ENCODE peak calls at places on chromosome X, in seven cellular contexts. One of them, this sample, is unnamed.

GRCh38 chrX:34578237-34578636 is 78.8 kb downstream of the TMEM47 start:
- DNase-seq in progenitor cell of endocrine pancreas: no peak
- DNase-seq in left colon: no peak
- DNase-seq in T-helper 1 cell: no peak
- DNase-seq in uterus: no peak
- DNase-seq in NCI-H1694 treated with DMSO at 0.1 percent for 48 hours: no peak
- DNase-seq in activated CD4-positive, alpha-beta T cell treated with anti-CD3 and anti-CD28 coated beads for 48 hours: no peak
- DNase-seq in this sample: peak

GRCh38 chrX:109858602-109859341 is 125.7 kb upstream of the ACSL4 start:
- DNase-seq in NCI-H1694 treated with DMSO at 0.1 percent for 48 hours: no peak
- DNase-seq in uterus: no peak
- DNase-seq in left colon: no peak
- DNase-seq in T-helper 1 cell: no peak
- DNase-seq in activated CD4-positive, alpha-beta T cell treated with anti-CD3 and anti-CD28 coated beads for 48 hours: no peak
- DNase-seq in progenitor cell of endocrine pancreas: no peak
- DNase-seq in this sample: no peak

GRCh38 chrX:53716328-53717088 is 30.0 kb upstream of the HUWE1 start:
- DNase-seq in uterus: no peak
- DNase-seq in progenitor cell of endocrine pancreas: no peak
- DNase-seq in T-helper 1 cell: peak
- DNase-seq in activated CD4-positive, alpha-beta T cell treated with anti-CD3 and anti-CD28 coated beads for 48 hours: peak
- DNase-seq in NCI-H1694 treated with DMSO at 0.1 percent for 48 hours: no peak
- DNase-seq in left colon: no peak
- DNase-seq in this sample: peak

GRCh38 chrX:109475174-109475891 is 6.6 kb downstream of the GUCY2F start:
- DNase-seq in progenitor cell of endocrine pancreas: peak
- DNase-seq in T-helper 1 cell: no peak
- DNase-seq in NCI-H1694 treated with DMSO at 0.1 percent for 48 hours: peak
- DNase-seq in left colon: no peak
- DNase-seq in uterus: peak
- DNase-seq in activated CD4-positive, alpha-beta T cell treated with anti-CD3 and anti-CD28 coated beads for 48 hours: peak
- DNase-seq in this sample: peak

GRCh38 chrX:106581856-106582255 is 29.9 kb upstream of the RADX start:
- DNase-seq in uterus: no peak
- DNase-seq in left colon: no peak
- DNase-seq in NCI-H1694 treated with DMSO at 0.1 percent for 48 hours: no peak
- DNase-seq in activated CD4-positive, alpha-beta T cell treated with anti-CD3 and anti-CD28 coated beads for 48 hours: no peak
- DNase-seq in progenitor cell of endocrine pancreas: no peak
- DNase-seq in T-helper 1 cell: no peak
- DNase-seq in this sample: no peak

GRCh38 chrX:118571829-118572228 is 76.2 kb downstream of the DOCK11 start:
- DNase-seq in uterus: no peak
- DNase-seq in activated CD4-positive, alpha-beta T cell treated with anti-CD3 and anti-CD28 coated beads for 48 hours: no peak
- DNase-seq in progenitor cell of endocrine pancreas: no peak
- DNase-seq in NCI-H1694 treated with DMSO at 0.1 percent for 48 hours: no peak
- DNase-seq in T-helper 1 cell: no peak
- DNase-seq in left colon: no peak
- DNase-seq in this sample: no peak

GRCh38 chrX:40176256-40176978 is 78.7 kb upstream of the BCOR start:
- DNase-seq in NCI-H1694 treated with DMSO at 0.1 percent for 48 hours: no peak
- DNase-seq in progenitor cell of endocrine pancreas: no peak
- DNase-seq in T-helper 1 cell: peak
- DNase-seq in uterus: peak
- DNase-seq in left colon: peak
- DNase-seq in activated CD4-positive, alpha-beta T cell treated with anti-CD3 and anti-CD28 coated beads for 48 hours: peak
- DNase-seq in this sample: peak

GRCh38 chrX:98380556-98380955 is 1496.8 kb downstream of the RPA4 start:
- DNase-seq in T-helper 1 cell: no peak
- DNase-seq in NCI-H1694 treated with DMSO at 0.1 percent for 48 hours: no peak
- DNase-seq in progenitor cell of endocrine pancreas: peak
- DNase-seq in left colon: no peak
- DNase-seq in activated CD4-positive, alpha-beta T cell treated with anti-CD3 and anti-CD28 coated beads for 48 hours: no peak
- DNase-seq in uterus: no peak
- DNase-seq in this sample: no peak

GRCh38 chrX:47539860-47540259 is 21.1 kb upstream of the ARAF start:
- DNase-seq in progenitor cell of endocrine pancreas: no peak
- DNase-seq in NCI-H1694 treated with DMSO at 0.1 percent for 48 hours: no peak
- DNase-seq in uterus: no peak
- DNase-seq in left colon: no peak
- DNase-seq in T-helper 1 cell: no peak
- DNase-seq in activated CD4-positive, alpha-beta T cell treated with anti-CD3 and anti-CD28 coated beads for 48 hours: no peak
- DNase-seq in this sample: no peak

GRCh38 chrX:77003956-77004355 is 443.2 kb upstream of the FGF16 start:
- DNase-seq in NCI-H1694 treated with DMSO at 0.1 percent for 48 hours: no peak
- DNase-seq in activated CD4-positive, alpha-beta T cell treated with anti-CD3 and anti-CD28 coated beads for 48 hours: peak
- DNase-seq in progenitor cell of endocrine pancreas: no peak
- DNase-seq in T-helper 1 cell: no peak
- DNase-seq in left colon: no peak
- DNase-seq in uterus: no peak
- DNase-seq in this sample: no peak

GRCh38 chrX:108225456-108225730 is 133.8 kb downstream of the ATG4A start:
- DNase-seq in T-helper 1 cell: no peak
- DNase-seq in progenitor cell of endocrine pancreas: no peak
- DNase-seq in uterus: no peak
- DNase-seq in activated CD4-positive, alpha-beta T cell treated with anti-CD3 and anti-CD28 coated beads for 48 hours: no peak
- DNase-seq in left colon: no peak
- DNase-seq in NCI-H1694 treated with DMSO at 0.1 percent for 48 hours: no peak
- DNase-seq in this sample: no peak